ENCODE peak calls at places on chromosome 17, in eight cellular contexts. W, R, T, Y, F, J, H and V are unnamed samples.

GRCh38 chr17:39597372-39598046 is 10.2 kb downstream of the NEUROD2 start:
- DNase-seq in J (no peak), R (no peak), H (no peak), F (no peak), T (peak; percentile 41), W (no peak), Y (no peak), V (no peak)

GRCh38 chr17:32803544-32803943 is 73.4 kb downstream of the MYO1D start:
- DNase-seq in W (no peak), H (no peak), J (no peak), F (no peak), R (no peak), T (no peak), Y (no peak), V (no peak)

GRCh38 chr17:29613856-29614255 is 8.9 kb downstream of the CORO6 start:
- DNase-seq in H (peak; percentile 68), J (no peak), R (no peak), W (no peak), Y (no peak), T (no peak), F (no peak), V (peak; percentile 74)

GRCh38 chr17:43779145-43780125 is 658 bp upstream of the DUSP3 start:
- DNase-seq in T (no peak), Y (no peak), H (no peak), W (no peak), F (no peak), R (peak; percentile 34), J (no peak), V (no peak)

GRCh38 chr17:15261818-15262290 is 3.3 kb downstream of the PMP22 start:
- DNase-seq in W (no peak), H (no peak), J (no peak), F (peak; percentile 34), R (no peak), T (peak; percentile 69), Y (no peak), V (peak; percentile 80)

GRCh38 chr17:1252203-1252608 is 18.0 kb upstream of the BHLHA9 start:
- DNase-seq in J (no peak), F (peak; percentile 47), W (peak; percentile 36), H (no peak), R (no peak), T (peak; percentile 79), Y (no peak), V (peak; percentile 61)

GRCh38 chr17:30950669-30951399 is 20.0 kb upstream of the RNF135 start:
- DNase-seq in W (peak; percentile 96), R (no peak), H (peak; percentile 75), J (peak; percentile 60), F (peak; percentile 72), Y (no peak), T (peak; percentile 96), V (peak; percentile 82)

GRCh38 chr17:65595071-65595655 is 33.7 kb upstream of the AXIN2 start:
- DNase-seq in H (no peak), W (no peak), J (no peak), F (no peak), T (no peak), Y (no peak), R (no peak), V (no peak)

GRCh38 chr17:35069311-35069710 is 5.8 kb upstream of the RFFL start:
- DNase-seq in Y (no peak), H (no peak), R (no peak), W (no peak), F (no peak), T (peak; percentile 72), J (no peak), V (no peak)

GRCh38 chr17:41965694-41966375 is 760 bp upstream of the CNP start:
- DNase-seq in H (peak; percentile 70), W (peak; percentile 93), T (peak; percentile 87), Y (peak; percentile 77), F (peak; percentile 45), J (peak; percentile 89), R (peak; percentile 82), V (peak; percentile 80)

GRCh38 chr17:57603978-57604377 is 141.1 kb downstream of the CCDC182 start:
- DNase-seq in Y (no peak), J (peak; percentile 63), W (no peak), R (no peak), H (no peak), F (no peak), T (no peak), V (no peak)

GRCh38 chr17:39014795-39015545 is 47.8 kb upstream of the FBXO47 start:
- DNase-seq in H (no peak), F (no peak), J (no peak), W (no peak), T (peak; percentile 59), Y (no peak), R (no peak), V (peak; percentile 50)

GRCh38 chr17:81322271-81323082 is 27.4 kb upstream of the SLC38A10 start:
- DNase-seq in W (no peak), T (peak; percentile 98), H (peak; percentile 76), R (peak; percentile 70), F (no peak), J (no peak), Y (no peak), V (peak; percentile 72)

GRCh38 chr17:19943026-19943425 is 34.6 kb downstream of the AKAP10 start:
- DNase-seq in W (no peak), Y (no peak), F (no peak), J (no peak), R (no peak), T (no peak), H (no peak), V (no peak)

GRCh38 chr17:42388381-42389134 is at the start of gene STAT3:
- DNase-seq in R (peak; percentile 99), W (peak; percentile 100), Y (peak; percentile 99), F (peak; percentile 100), H (peak; percentile 100), J (peak; percentile 100), T (peak; percentile 98), V (peak; percentile 100)

GRCh38 chr17:66711936-66712335 is 123.0 kb upstream of the CACNG5 start:
- DNase-seq in J (peak; percentile 69), T (no peak), W (peak; percentile 90), F (no peak), R (no peak), Y (no peak), H (no peak), V (no peak)

GRCh38 chr17:66578781-66579489 is 256.0 kb upstream of the CACNG5 start:
- DNase-seq in T (no peak), J (no peak), H (no peak), R (no peak), F (no peak), W (no peak), Y (no peak), V (no peak)

GRCh38 chr17:42107597-42108576 is 4.6 kb downstream of the DHX58 start:
- DNase-seq in T (peak; percentile 97), F (peak; percentile 64), R (peak; percentile 74), H (peak; percentile 83), Y (peak; percentile 69), W (peak; percentile 94), J (peak; percentile 86), V (peak; percentile 93)

DNA sequence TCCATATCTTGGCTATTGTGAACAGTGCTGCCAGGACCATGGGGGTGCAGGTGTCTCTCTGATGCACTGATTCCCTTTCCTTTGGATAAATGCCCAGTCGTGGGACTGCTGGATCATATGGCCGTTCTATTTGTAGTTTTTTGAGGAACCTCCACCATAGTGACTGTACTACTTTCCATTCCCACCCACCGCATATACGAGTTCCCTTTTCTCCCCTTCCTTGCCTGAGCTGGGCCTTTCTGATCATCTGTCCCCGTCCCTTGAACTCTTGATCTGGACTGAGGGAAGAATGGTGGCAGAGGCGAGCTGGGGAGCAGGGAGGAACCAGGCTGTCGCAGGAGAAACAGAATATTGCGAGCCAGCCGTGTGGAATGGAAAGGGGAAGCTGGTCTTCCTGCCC is 7.9 kb upstream of the CEP295NL start:
- DNase-seq in W (no peak), Y (no peak), J (no peak), R (no peak), F (no peak), H (no peak), T (no peak), V (peak; percentile 52)
- H3K4me1 ChIP-seq in W (no peaks in the 10 kb centered on the region), Y (peaks cover 3% of the 10 kb centered on the region), J (peaks cover 7% of the 10 kb centered on the region), R (peaks cover 9% of the 10 kb centered on the region), F (peaks cover 60% of the 10 kb centered on the region), H (no peaks in the 10 kb centered on the region), T (peaks cover 3% of the 10 kb centered on the region), V (peaks cover 10% of the 10 kb centered on the region)

DNA sequence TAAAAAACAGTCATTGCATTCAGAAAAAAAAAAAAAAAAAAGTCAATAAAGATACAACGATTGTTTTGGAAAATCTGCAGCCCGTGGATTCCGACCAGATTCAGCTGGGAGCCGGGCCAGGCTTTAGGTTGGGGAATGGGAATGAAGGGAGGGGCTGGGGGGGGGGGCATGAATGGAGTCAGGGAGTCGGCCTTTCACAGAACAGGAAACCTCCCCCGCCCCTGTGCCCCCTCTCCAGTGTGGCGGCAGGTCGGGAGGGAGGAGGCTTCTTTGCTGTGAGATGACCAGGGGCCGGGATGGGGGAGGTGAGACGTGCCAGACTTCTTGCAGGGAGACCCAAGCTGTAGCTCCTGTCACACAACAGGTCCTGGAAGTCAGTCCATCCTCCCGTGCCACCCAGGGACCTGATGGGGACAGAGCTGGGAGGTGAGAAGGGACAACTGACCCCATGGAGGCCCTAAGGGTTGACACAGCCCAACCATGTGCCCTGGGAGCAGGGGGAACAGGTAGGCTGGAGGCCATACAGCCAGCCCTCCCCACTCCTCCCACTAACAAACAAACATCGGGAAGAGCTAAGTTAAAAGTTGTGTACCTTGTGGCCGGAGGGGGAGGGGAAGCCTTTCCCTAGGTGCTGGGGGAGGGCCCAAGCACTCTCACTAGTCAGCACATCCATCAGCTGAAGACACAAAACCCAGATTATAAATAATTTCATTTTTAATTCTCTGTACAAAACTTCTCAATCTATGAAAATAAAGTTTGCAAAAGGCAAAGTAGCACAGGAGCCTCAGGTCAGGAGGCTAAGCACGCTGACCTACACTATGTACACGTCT is 25.2 kb downstream of the SREBF1 start:
- DNase-seq in H (no peak), W (no peak), J (no peak), F (no peak), R (no peak), T (peak; percentile 95), Y (no peak), V (peak; percentile 68)
- H3K27ac ChIP-seq in H (no peak overlapping the region), W (no peak overlapping the region), J (peak overlapping the region; percentile 71), F (peak overlapping the region; percentile 34), R (peak overlapping the region; percentile 54), T (no peak overlapping the region), Y (no peak overlapping the region), V (peak overlapping the region; percentile 6)

DNA sequence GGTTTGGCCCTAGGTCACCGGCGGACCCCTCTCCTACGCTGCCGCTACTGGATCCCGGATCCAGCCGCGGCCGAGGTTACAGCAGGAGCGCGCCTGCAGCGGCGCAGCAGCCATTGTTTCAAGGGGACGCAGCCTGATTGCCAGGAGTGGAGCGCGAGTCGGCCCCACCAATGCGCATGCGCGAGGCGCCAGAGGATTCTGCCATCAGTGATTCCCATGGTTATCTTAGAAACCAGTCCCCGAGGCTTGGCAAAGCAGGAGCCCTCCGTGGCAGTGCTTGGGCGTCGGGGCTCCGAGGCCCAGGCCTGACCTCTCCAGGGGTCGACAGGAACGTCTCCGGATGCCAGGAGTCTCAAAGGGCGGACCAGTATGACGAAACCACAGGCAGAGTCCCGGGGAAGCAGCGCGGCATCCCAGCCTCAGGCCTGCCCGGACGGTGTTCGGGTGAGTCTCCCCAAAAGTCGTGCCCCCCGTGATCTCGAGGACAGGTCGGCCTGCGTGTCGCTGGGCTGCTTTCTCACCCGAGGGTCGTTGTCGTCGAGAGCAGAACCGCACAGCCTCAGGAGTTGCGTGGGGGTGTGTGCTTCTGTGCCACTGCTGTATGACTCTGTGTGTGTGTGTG is 608.5 kb downstream of the KCNJ18 start:
- DNase-seq in R (no peak), F (no peak), Y (no peak), T (no peak), H (no peak), J (no peak), W (no peak), V (peak; percentile 31)
- H3K9me3 ChIP-seq in R (peaks cover 20% of the 10 kb centered on the region), F (peaks cover 5% of the 10 kb centered on the region), Y (peaks cover 14% of the 10 kb centered on the region), T (no peaks in the 10 kb centered on the region), H (no peaks in the 10 kb centered on the region), J (peaks cover 32% of the 10 kb centered on the region), W (no peaks in the 10 kb centered on the region), V (no peaks in the 10 kb centered on the region)

GRCh38 chr17:6126768-6127167 is 56.6 kb downstream of the WSCD1 start:
- DNase-seq in Y (no peak), R (no peak), H (no peak), W (no peak), J (no peak), F (no peak), T (no peak), V (no peak)
- H3K4me1 ChIP-seq in Y (no peaks in the 10 kb centered on the region), R (no peaks in the 10 kb centered on the region), H (no peaks in the 10 kb centered on the region), W (no peaks in the 10 kb centered on the region), J (no peaks in the 10 kb centered on the region), F (no peaks in the 10 kb centered on the region), T (no peaks in the 10 kb centered on the region), V (no peaks in the 10 kb centered on the region)